ENCODE peak calls at places on chromosomes 3 and 15, in seven cellular contexts. E is NCI-H1092 treated with DMSO at 0.1 percent for 48 hours; Y is EL; J is neural crest cell; P is GM03348; Z is stimulated activated CD4-positive, alpha-beta T cell treated with anti-CD3 and anti-CD28 coated beads, TNF-alpha, amount 100 ng/mL, for 4 hours; Q is Caki2. C is an unnamed sample.
A peak's percentile ranks its signal among the peaks of the same experiment; 100 is the strongest.

GRCh38 chr3:162760789-162761188 is 1264.2 kb downstream of the OTOL1 start:
- DNase-seq in E (no peak), P (no peak), Y (no peak), Z (no peak), Q (no peak), J (no peak), C (no peak)

GRCh38 chr3:52088445-52089367 is 32.3 kb upstream of the DUSP7 start:
- DNase-seq in J (peak; percentile 22), P (no peak), Z (no peak), Y (peak; percentile 86), E (no peak), Q (no peak), C (no peak)

GRCh38 chr3:69998759-69999158 is 774 bp upstream of the SAMMSON start:
- DNase-seq in Z (no peak), E (no peak), Y (peak; percentile 1), J (no peak), P (no peak), Q (no peak), C (no peak)

GRCh38 chr3:66542153-66542552 is 41.3 kb upstream of the LRIG1 start:
- DNase-seq in P (no peak), E (no peak), J (no peak), Z (no peak), Q (no peak), Y (no peak), C (no peak)

GRCh38 chr15:96312641-96313335 is 17.7 kb upstream of the NR2F2 start:
- DNase-seq in Y (peak; percentile 60), E (no peak), J (no peak), Q (no peak), P (no peak), Z (no peak), C (no peak)

GRCh38 chr3:157501863-157502262 is 1.4 kb downstream of the VEPH1 start:
- DNase-seq in J (peak; percentile 44), E (no peak), Y (no peak), Q (peak; percentile 38), P (no peak), Z (no peak), C (no peak)

GRCh38 chr3:67000006-67000405 is 1.9 kb downstream of the KBTBD8 start:
- DNase-seq in Q (no peak), J (no peak), P (peak; percentile 7), Z (no peak), Y (peak; percentile 50), E (no peak), C (no peak)

GRCh38 chr3:151330899-151331298 is 1.6 kb upstream of the P2RY13 start:
- DNase-seq in Z (no peak), Y (no peak), P (peak; percentile 10), E (no peak), Q (no peak), J (no peak), C (no peak)

GRCh38 chr15:87672309-87672897 is 584.1 kb downstream of the NTRK3 start:
- DNase-seq in J (peak; percentile 38), Z (no peak), E (peak; percentile 19), P (peak; percentile 68), Q (peak; percentile 18), Y (peak; percentile 61), C (no peak)

GRCh38 chr15:67178569-67179210 is 75.8 kb downstream of the AAGAB start:
- DNase-seq in J (no peak), Q (peak; percentile 91), Z (no peak), Y (peak; percentile 98), P (peak; percentile 93), E (no peak), C (no peak)

GRCh38 chr3:156558389-156558788 is 3.5 kb upstream of the SSR3 start:
- DNase-seq in E (no peak), Q (no peak), P (no peak), J (no peak), Z (no peak), Y (no peak), C (no peak)

GRCh38 chr15:42035362-42035761 is 14.5 kb upstream of the PLA2G4E start:
- DNase-seq in Z (no peak), E (no peak), P (peak; percentile 27), Q (peak; percentile 19), Y (peak; percentile 56), J (no peak), C (no peak)

GRCh38 chr3:45646051-45646585 is 43.1 kb upstream of the SACM1L start:
- DNase-seq in Y (peak; percentile 20), P (no peak), E (no peak), Z (no peak), Q (no peak), J (no peak), C (no peak)

GRCh38 chr15:90872481-90873184 is 4.2 kb downstream of the FURIN start:
- DNase-seq in P (peak; percentile 85), Z (peak; percentile 43), Y (peak; percentile 76), E (no peak), Q (peak; percentile 33), J (no peak), C (no peak)

GRCh38 chr3:48415251-48415953 is 14.5 kb downstream of the PLXNB1 start:
- DNase-seq in Y (no peak), E (no peak), P (no peak), Q (no peak), Z (no peak), J (no peak), C (no peak)

GRCh38 chr3:14248849-14249523 is 70.4 kb downstream of the LSM3 start:
- DNase-seq in J (no peak), Z (no peak), Y (no peak), P (no peak), Q (no peak), E (no peak), C (no peak)

GRCh38 chr3:13045245-13045903 is 27.9 kb downstream of the IQSEC1 start:
- DNase-seq in Z (no peak), J (no peak), E (no peak), Y (no peak), P (no peak), Q (no peak), C (no peak)

GRCh38 chr3:122322095-122323075 is 2.7 kb upstream of the CSTA start:
- DNase-seq in E (no peak), Q (no peak), Y (no peak), J (no peak), Z (no peak), P (no peak), C (no peak)